ENCODE peak calls at places on chromosome 6, in eight cellular contexts. P, B, H, O, R, U, D and K are unnamed samples.

GRCh38 chr6:151098166-151098565 is 141.6 kb upstream of the AKAP12 start:
- DNase-seq in U (no peak), O (no peak), B (no peak), R (no peak), D (peak), P (no peak), H (no peak), K (no peak)

GRCh38 chr6:18044108-18044783 is 56.8 kb upstream of the KIF13A start:
- DNase-seq in U (no peak), B (no peak), O (no peak), P (no peak), R (no peak), D (no peak), H (no peak), K (no peak)

GRCh38 chr6:45630801-45631200 is 253.1 kb upstream of the SUPT3H start:
- DNase-seq in U (no peak), H (no peak), B (no peak), P (no peak), O (no peak), R (no peak), D (no peak), K (no peak)

GRCh38 chr6:13280253-13280652 is 48.1 kb downstream of the TBC1D7 start:
- DNase-seq in D (no peak), P (no peak), B (no peak), R (no peak), H (no peak), O (no peak), U (no peak), K (no peak)

GRCh38 chr6:2959909-2960719 is 11.3 kb downstream of the SERPINB6 start:
- DNase-seq in H (peak), P (no peak), D (peak), O (peak), R (no peak), U (no peak), B (peak), K (no peak)

GRCh38 chr6:102950967-102951366 is 1557.5 kb downstream of the GRIK2 start:
- DNase-seq in O (no peak), D (no peak), B (no peak), H (no peak), R (no peak), U (no peak), P (no peak), K (no peak)

GRCh38 chr6:32796848-32797776 is 19.7 kb downstream of the HLA-DOB start:
- DNase-seq in O (peak), H (peak), U (peak), D (peak), B (peak), P (peak), R (peak), K (peak)

GRCh38 chr6:31907158-31907813 is 5.4 kb upstream of the ZBTB12 start:
- DNase-seq in H (peak), B (peak), R (no peak), O (no peak), P (no peak), U (no peak), D (peak), K (peak)

GRCh38 chr6:136607204-136607931 is 57.1 kb upstream of the MAP7 start:
- DNase-seq in P (no peak), R (no peak), B (no peak), H (no peak), U (no peak), D (no peak), O (peak), K (peak)

GRCh38 chr6:158725704-158726103 is 75.8 kb downstream of the SYTL3 start:
- DNase-seq in U (no peak), B (no peak), H (no peak), R (no peak), O (no peak), P (no peak), D (no peak), K (no peak)

GRCh38 chr6:119738425-119738824 is 388.9 kb upstream of the MAN1A1 start:
- DNase-seq in O (no peak), B (no peak), P (no peak), D (no peak), U (no peak), H (no peak), R (no peak), K (no peak)

GRCh38 chr6:166826264-166826663 is 130.1 kb downstream of the RNASET2 start:
- DNase-seq in O (no peak), P (no peak), R (no peak), U (no peak), D (no peak), H (no peak), B (no peak), K (no peak)

GRCh38 chr6:169839029-169839481 is 87.6 kb downstream of the ERMARD start:
- DNase-seq in P (no peak), B (no peak), U (no peak), H (no peak), O (no peak), R (no peak), D (no peak), K (no peak)

GRCh38 chr6:158512809-158513208 is 47.1 kb upstream of the TMEM181 start:
- DNase-seq in U (no peak), P (no peak), D (no peak), O (no peak), R (no peak), B (no peak), H (no peak), K (no peak)

GRCh38 chr6:146968041-146968760 is 236.0 kb upstream of the STXBP5 start:
- DNase-seq in O (no peak), R (no peak), D (peak), P (no peak), U (no peak), B (no peak), H (peak), K (peak)

GRCh38 chr6:303263-303662 is 11.0 kb downstream of the DUSP22 start:
- DNase-seq in B (no peak), O (no peak), D (no peak), P (no peak), R (no peak), U (no peak), H (no peak), K (no peak)

GRCh38 chr6:54307412-54308036 is 717 bp upstream of the TINAG start:
- DNase-seq in O (no peak), B (no peak), P (no peak), R (no peak), H (peak), U (no peak), D (no peak), K (no peak)

GRCh38 chr6:166490671-166491500 is 95.6 kb downstream of the RAMACL start:
- DNase-seq in R (no peak), P (no peak), U (no peak), D (peak), O (no peak), H (no peak), B (no peak), K (peak)

GRCh38 chr6:26017567-26017966 is 55.0 kb downstream of the TRIM38 start:
- DNase-seq in O (peak), B (no peak), R (peak), D (peak), P (no peak), U (peak), H (no peak), K (peak)

GRCh38 chr6:123994168-123994567 is 190.5 kb downstream of the NKAIN2 start:
- DNase-seq in D (no peak), P (no peak), H (no peak), O (no peak), U (no peak), B (no peak), R (no peak), K (no peak)

GRCh38 chr6:137866200-137866913 is 702 bp upstream of the TNFAIP3 start:
- DNase-seq in H (no peak), R (peak), D (no peak), P (peak), U (no peak), B (peak), O (no peak), K (peak)

GRCh38 chr6:140393665-140394064 is 1019.2 kb upstream of the CITED2 start:
- DNase-seq in H (no peak), B (no peak), O (no peak), R (no peak), D (peak), P (no peak), U (no peak), K (no peak)

GRCh38 chr6:100839419-100839818 is 41.7 kb downstream of the ASCC3 start:
- DNase-seq in P (no peak), D (no peak), B (no peak), U (no peak), R (no peak), O (no peak), H (no peak), K (no peak)

GRCh38 chr6:150664091-150664490 is 64.4 kb downstream of the PLEKHG1 start:
- DNase-seq in R (no peak), H (no peak), D (no peak), U (no peak), B (no peak), P (no peak), O (no peak), K (no peak)

GRCh38 chr6:131914967-131915751 is 36.0 kb downstream of the CCN2 start:
- DNase-seq in D (peak), B (peak), U (peak), H (peak), O (peak), R (no peak), P (peak), K (peak)

GRCh38 chr6:45661667-45662066 is 283.9 kb upstream of the SUPT3H start:
- DNase-seq in D (peak), R (no peak), H (no peak), U (no peak), O (no peak), P (no peak), B (no peak), K (no peak)

GRCh38 chr6:106309024-106309423 is 16.5 kb downstream of the ATG5 start:
- DNase-seq in O (no peak), R (no peak), B (no peak), D (no peak), H (no peak), P (no peak), U (no peak), K (no peak)

GRCh38 chr6:8219352-8219943 is 117.1 kb upstream of the EEF1E1 start:
- DNase-seq in P (no peak), H (peak), D (peak), B (peak), R (no peak), O (peak), U (peak), K (peak)

GRCh38 chr6:45054610-45055009 is 273.5 kb upstream of the RUNX2 start:
- DNase-seq in O (no peak), H (no peak), D (peak), B (no peak), R (no peak), U (no peak), P (no peak), K (no peak)

GRCh38 chr6:41651246-41651961 is 13.1 kb downstream of the MDFI start:
- DNase-seq in H (no peak), P (no peak), R (no peak), B (no peak), O (no peak), D (no peak), U (no peak), K (no peak)

GRCh38 chr6:78231002-78231401 is 578.2 kb downstream of the MEI4 start:
- DNase-seq in P (no peak), H (peak), U (no peak), D (no peak), O (no peak), B (no peak), R (no peak), K (peak)

GRCh38 chr6:105621564-105622175 is 218.8 kb upstream of the PREP start:
- DNase-seq in O (no peak), P (no peak), R (no peak), B (no peak), H (no peak), U (no peak), D (no peak), K (no peak)

GRCh38 chr6:31965700-31966099 is 6.2 kb downstream of the DXO start:
- DNase-seq in D (no peak), O (no peak), H (no peak), R (no peak), P (no peak), B (no peak), U (no peak), K (no peak)

GRCh38 chr6:79152269-79152737 is 74.2 kb upstream of the PHIP start:
- DNase-seq in U (no peak), H (peak), D (no peak), P (no peak), B (peak), R (no peak), O (peak), K (no peak)

GRCh38 chr6:170268216-170269129 is 22.4 kb downstream of the DLL1 start:
- DNase-seq in D (no peak), B (no peak), H (no peak), P (peak), O (no peak), R (no peak), U (no peak), K (no peak)

DNA sequence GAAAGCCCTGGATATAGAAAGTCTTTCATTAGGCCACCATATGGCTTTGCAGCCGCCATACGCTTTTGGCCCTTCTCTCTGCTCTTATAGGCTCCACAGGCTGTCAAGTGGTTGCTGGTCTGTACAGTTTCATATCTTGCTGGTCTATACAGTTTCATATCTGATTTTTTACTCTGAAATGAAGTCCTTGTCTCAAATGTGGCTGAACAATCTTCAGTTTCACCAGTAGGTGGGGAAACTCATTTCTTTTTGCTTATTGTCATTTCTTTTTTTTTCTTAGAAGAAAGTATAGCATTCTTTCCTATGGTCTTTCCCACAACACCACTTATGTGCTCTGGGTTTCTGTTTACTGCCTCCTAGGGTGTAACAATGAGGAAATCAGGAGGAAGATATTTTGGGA is 771.4 kb upstream of the MMS22L start:
- DNase-seq in P (no peak), B (no peak), D (no peak), R (no peak), H (no peak), U (no peak), O (no peak), K (no peak)
- TF ChIP-seq CTCF in P (peak), B (peak), D (no peak), R (no peak), H (no peak), U (no peak), O (no peak), K (peak)

GRCh38 chr6:24600903-24601302 is 45.1 kb downstream of the KIAA0319 start:
- DNase-seq in O (no peak), P (no peak), U (no peak), B (peak), D (no peak), R (no peak), H (peak), K (no peak)
- TF ChIP-seq CTCF in O (no peak), P (no peak), U (no peak), B (peak), D (no peak), R (no peak), H (peak), K (peak)

GRCh38 chr6:35328108-35328723 is 14.1 kb upstream of the PPARD start:
- DNase-seq in B (no peak), O (no peak), P (no peak), U (no peak), H (no peak), R (no peak), D (no peak), K (no peak)

GRCh38 chr6:35330541-35331119 is 11.7 kb upstream of the PPARD start:
- DNase-seq in B (no peak), P (no peak), D (no peak), R (no peak), U (no peak), O (no peak), H (no peak), K (no peak)

DNA sequence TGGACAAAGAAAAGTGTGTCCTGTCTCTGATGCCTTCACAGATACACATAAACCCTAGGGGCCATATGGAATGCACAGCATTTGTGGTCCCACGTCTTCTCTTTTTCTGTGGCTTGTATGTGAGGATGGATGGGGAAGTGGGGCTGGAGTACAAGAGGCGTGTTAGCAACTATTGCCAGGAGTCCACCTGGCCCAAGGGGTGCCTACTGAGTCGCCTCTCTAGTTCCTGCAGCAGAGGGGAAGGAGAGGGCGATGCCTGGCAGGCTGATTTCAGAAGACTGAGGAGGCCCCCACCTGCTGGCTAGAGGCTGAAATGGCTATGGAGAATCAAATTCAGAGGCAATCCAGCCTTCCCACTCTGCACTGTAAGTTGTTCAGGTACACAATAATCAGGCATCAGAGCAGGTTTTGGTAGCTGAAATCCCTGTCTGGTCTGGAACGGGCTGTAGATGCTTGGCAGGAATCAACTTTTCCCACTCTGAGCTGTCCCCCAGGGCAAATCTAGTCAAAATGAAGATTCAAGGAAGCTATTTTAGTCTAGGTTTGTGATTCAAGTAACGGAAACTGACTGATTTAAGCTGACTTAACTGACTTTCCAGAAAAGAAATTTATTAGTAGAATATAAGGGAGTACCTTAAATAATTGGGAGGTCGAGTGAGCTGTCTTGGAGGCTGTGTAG is 14.9 kb upstream of the PPARD start:
- DNase-seq in R (peak), O (peak), H (peak), U (peak), B (peak), D (peak), P (peak), K (peak)
- TF ChIP-seq CTCF in R (peak), O (peak), H (peak), U (peak), B (peak), D (peak), P (peak), K (peak)

GRCh38 chr6:163429858-163430448 is 15.4 kb downstream of the QKI start:
- DNase-seq in U (no peak), R (no peak), O (no peak), B (no peak), D (no peak), H (no peak), P (no peak), K (no peak)

GRCh38 chr6:163423696-163424095 is 9.2 kb downstream of the QKI start:
- DNase-seq in B (no peak), D (no peak), U (no peak), O (no peak), P (no peak), R (no peak), H (no peak), K (no peak)

GRCh38 chr6:163432300-163432699 is 17.8 kb downstream of the QKI start:
- DNase-seq in R (no peak), B (no peak), U (no peak), D (no peak), P (no peak), H (no peak), O (no peak), K (no peak)

GRCh38 chr6:163428373-163428772 is 13.9 kb downstream of the QKI start:
- DNase-seq in O (no peak), U (no peak), H (no peak), D (no peak), R (no peak), B (no peak), P (no peak), K (no peak)

DNA sequence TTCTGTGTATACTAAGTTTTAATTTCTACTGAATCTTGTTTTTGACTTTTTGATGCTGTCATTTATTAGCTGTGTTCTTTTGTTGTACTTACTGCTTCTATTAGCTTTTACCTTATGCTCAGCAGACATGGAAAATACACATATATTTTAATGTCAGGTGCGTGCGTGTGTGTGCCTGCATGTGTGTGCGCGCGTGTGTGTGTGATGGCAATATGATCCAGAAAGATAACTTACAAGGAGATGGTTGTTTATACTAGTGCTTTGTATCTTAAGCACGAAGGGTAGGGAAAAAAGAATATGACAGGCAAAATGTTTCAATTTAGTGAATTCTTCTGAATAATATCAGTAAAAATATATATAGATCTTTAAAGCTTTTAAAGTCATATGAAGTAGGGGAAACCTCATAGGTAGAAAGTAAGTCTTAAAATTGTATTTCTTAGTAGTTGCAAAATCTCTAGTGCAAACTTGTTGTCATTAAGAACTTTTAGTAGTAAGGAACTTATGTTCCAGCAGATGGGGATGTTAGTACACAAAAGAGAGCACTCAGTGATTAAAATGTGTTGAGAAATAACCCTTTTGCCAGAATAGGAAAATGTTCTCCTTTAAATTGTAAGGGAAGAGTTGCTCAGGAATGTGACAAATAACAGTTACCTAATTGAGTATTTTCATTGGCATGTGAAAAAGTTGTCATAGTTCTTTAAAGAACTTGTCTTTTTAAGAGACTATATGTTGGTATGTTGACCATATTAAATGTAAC is 13.2 kb downstream of the QKI start:
- DNase-seq in P (no peak), H (peak), D (peak), R (no peak), O (no peak), B (peak), U (no peak), K (peak)
- TF ChIP-seq CTCF in P (peak), H (peak), D (peak), R (no peak), O (peak), B (peak), U (no peak), K (peak)

GRCh38 chr6:4021133-4021861 is 57.6 kb downstream of the FAM217A start:
- DNase-seq in U (peak), P (peak), D (peak), H (peak), R (peak), O (peak), B (peak), K (peak)
- TF ChIP-seq CTCF in U (no peak), P (peak), D (peak), H (no peak), R (no peak), O (peak), B (peak), K (no peak)